ENCODE peak calls at places on chromosome 4, in seven cellular contexts. T is stromal cell of bone marrow; L is right cardiac atrium; S is iPS-NIHi11; B is GM23248; I is activated T-cell treated with anti-CD3 and anti-CD28 coated beads, Interleukin-2, amount 50 U/mL, for 4 hours; E is activated CD4-positive, alpha-beta T cell treated with anti-CD3 and anti-CD28 coated beads, Interleukin-2, amount 50 U/mL, for 1 hour. A is an unnamed sample.

GRCh38 chr4:37476691-37477090 is 209.5 kb downstream of the RELL1 start:
- DNase-seq in I (no peak), E (no peak), B (no peak), L (no peak), S (no peak), T (no peak), A (no peak)

GRCh38 chr4:182328505-182328904 is 85.3 kb downstream of the TENM3 start:
- DNase-seq in S (no peak), L (no peak), T (no peak), I (no peak), E (no peak), B (no peak), A (no peak)

GRCh38 chr4:17561195-17561909 is 15.6 kb upstream of the LAP3 start:
- DNase-seq in S (no peak), B (peak), T (peak), I (no peak), L (no peak), E (no peak), A (peak)

GRCh38 chr4:114012749-114013148 is 33.3 kb upstream of the ARSJ start:
- DNase-seq in B (no peak), I (no peak), T (no peak), S (no peak), L (no peak), E (no peak), A (no peak)

GRCh38 chr4:123127218-123127617 is 204.8 kb upstream of the NUDT6 start:
- DNase-seq in L (no peak), E (no peak), I (no peak), S (no peak), T (no peak), B (peak), A (no peak)

GRCh38 chr4:99642725-99643489 is 14.7 kb downstream of the C4orf54 start:
- DNase-seq in S (no peak), B (no peak), T (peak), E (no peak), I (no peak), L (peak), A (no peak)

GRCh38 chr4:140116442-140117104 is 37.4 kb downstream of the MAML3 start:
- DNase-seq in B (peak), L (no peak), T (no peak), S (peak), E (no peak), I (no peak), A (peak)

GRCh38 chr4:100164808-100165760 is 25.2 kb downstream of the DDIT4L start:
- DNase-seq in B (no peak), E (no peak), L (no peak), I (no peak), T (no peak), S (no peak), A (no peak)

GRCh38 chr4:149738156-149738555 is 77.5 kb downstream of the IQCM start:
- DNase-seq in I (no peak), T (no peak), L (no peak), B (no peak), S (no peak), E (no peak), A (no peak)

GRCh38 chr4:185396724-185397402 is at the start of gene ANKRD37:
- DNase-seq in T (no peak), B (peak), S (peak), I (peak), E (no peak), L (peak), A (peak)

GRCh38 chr4:41369680-41370079 is 113.0 kb downstream of the UCHL1 start:
- DNase-seq in S (no peak), I (no peak), B (no peak), L (peak), T (no peak), E (no peak), A (peak)

GRCh38 chr4:173288296-173288695 is 45.9 kb downstream of the HMGB2 start:
- DNase-seq in L (peak), S (peak), T (peak), B (peak), I (peak), E (peak), A (peak)

GRCh38 chr4:41977709-41978108 is 3.8 kb upstream of the DCAF4L1 start:
- DNase-seq in L (no peak), B (peak), I (no peak), E (no peak), T (no peak), S (no peak), A (peak)

GRCh38 chr4:158538176-158538575 is 16.5 kb downstream of the RXFP1 start:
- DNase-seq in T (peak), L (no peak), B (peak), I (no peak), S (no peak), E (no peak), A (peak)

GRCh38 chr4:139419388-139419914 is 34.5 kb upstream of the RAB33B start:
- DNase-seq in S (no peak), E (no peak), B (peak), I (no peak), L (peak), T (no peak), A (peak)

GRCh38 chr4:75821216-75821615 is 81.0 kb downstream of the PPEF2 start:
- DNase-seq in B (no peak), I (no peak), E (no peak), T (no peak), L (no peak), S (no peak), A (no peak)

GRCh38 chr4:178963646-178964045 is 1521.4 kb upstream of the AGA start:
- DNase-seq in I (no peak), E (no peak), S (no peak), L (no peak), B (no peak), T (no peak), A (no peak)

GRCh38 chr4:5638316-5638715 is 70.0 kb downstream of the EVC2 start:
- DNase-seq in S (no peak), I (no peak), E (no peak), T (peak), B (peak), L (no peak), A (peak)

GRCh38 chr4:147361726-147362125 is 119.2 kb upstream of the EDNRA start:
- DNase-seq in E (no peak), B (peak), T (peak), L (peak), I (no peak), S (no peak), A (peak)

GRCh38 chr4:7610062-7610670 is 175.4 kb upstream of the PSAPL1 start:
- DNase-seq in I (no peak), E (no peak), B (no peak), T (no peak), S (no peak), L (no peak), A (no peak)

GRCh38 chr4:151417766-151418376 is 8.9 kb downstream of the FHIP1A start:
- DNase-seq in B (peak), T (no peak), E (no peak), I (no peak), S (no peak), L (no peak), A (peak)

GRCh38 chr4:168264903-168265302 is 53.6 kb downstream of the DDX60 start:
- DNase-seq in T (no peak), S (no peak), B (no peak), E (no peak), I (no peak), L (no peak), A (no peak)

A was measured in kidney tubule cell.